ENCODE peak calls at places on chromosomes 11 and 22, in eight cellular contexts. B is transverse colon, Z is thoracic aorta, O is kidney epithelial cell, C is AG04450, I is mucosa of descending colon, Q is GM23338, M is fibroblast of lung. W is an unnamed sample.

GRCh38 chr11:104776501-104777170 is 121.6 kb downstream of the CASP12 start:
- DNase-seq in B (no peak), Z (no peak), O (peak), C (no peak), I (no peak), Q (no peak), M (no peak), W (no peak)

GRCh38 chr11:47478651-47479329 is 29.9 kb upstream of the RAPSN start:
- DNase-seq in B (no peak), Z (no peak), O (no peak), C (no peak), I (no peak), Q (no peak), M (no peak), W (no peak)

GRCh38 chr11:2699185-2699530 is 636 bp downstream of the KCNQ1OT1 start:
- DNase-seq in B (peak), Z (no peak), O (no peak), C (no peak), I (peak), Q (peak), M (no peak), W (no peak)

GRCh38 chr11:110984147-110984546 is 261.4 kb upstream of the POU2AF2 start:
- DNase-seq in B (no peak), Z (no peak), O (peak), C (peak), I (no peak), Q (no peak), M (peak), W (peak)

GRCh38 chr11:75714211-75714610 is 3.4 kb upstream of the MOGAT2 start:
- DNase-seq in B (peak), Z (no peak), O (no peak), C (no peak), I (peak), Q (no peak), M (no peak), W (no peak)

GRCh38 chr22:45877651-45878050 is 99.3 kb downstream of the WNT7B start:
- DNase-seq in B (no peak), Z (no peak), O (no peak), C (no peak), I (no peak), Q (no peak), M (no peak), W (no peak)

GRCh38 chr22:34055525-34056200 is 135.4 kb upstream of the LARGE1 start:
- DNase-seq in B (no peak), Z (no peak), O (no peak), C (no peak), I (peak), Q (peak), M (no peak), W (no peak)

GRCh38 chr22:33030923-33031525 is 27.2 kb downstream of the SYN3 start:
- DNase-seq in B (no peak), Z (no peak), O (no peak), C (no peak), I (no peak), Q (no peak), M (no peak), W (no peak)

GRCh38 chr11:92449780-92450179 is 225.2 kb downstream of the FAT3 start:
- DNase-seq in B (no peak), Z (no peak), O (no peak), C (no peak), I (no peak), Q (no peak), M (no peak), W (no peak)

GRCh38 chr11:57482782-57483569 is 22.6 kb downstream of the RTN4RL2 start:
- DNase-seq in B (peak), Z (no peak), O (no peak), C (no peak), I (peak), Q (peak), M (no peak), W (no peak)

GRCh38 chr11:45025716-45026492 is 75.2 kb upstream of the TP53I11 start:
- DNase-seq in B (peak), Z (no peak), O (no peak), C (no peak), I (peak), Q (peak), M (peak), W (no peak)

GRCh38 chr11:4543561-4543960 is 1.4 kb upstream of the OR52M1 start:
- DNase-seq in B (no peak), Z (no peak), O (no peak), C (no peak), I (no peak), Q (no peak), M (no peak), W (no peak)

GRCh38 chr11:9276571-9276970 is 11.4 kb upstream of the DENND5A start:
- DNase-seq in B (no peak), Z (no peak), O (no peak), C (no peak), I (no peak), Q (no peak), M (no peak), W (no peak)

GRCh38 chr11:113261709-113262475 is 52.5 kb upstream of the TTC12 start:
- DNase-seq in B (no peak), Z (no peak), O (no peak), C (no peak), I (no peak), Q (no peak), M (peak), W (no peak)

GRCh38 chr11:58719406-58720117 is 12.2 kb downstream of the GLYAT start:
- DNase-seq in B (no peak), Z (no peak), O (no peak), C (no peak), I (no peak), Q (peak), M (no peak), W (no peak)

GRCh38 chr11:121544956-121545355 is 92.2 kb upstream of the SORL1-AS1 start:
- DNase-seq in B (no peak), Z (no peak), O (no peak), C (no peak), I (no peak), Q (no peak), M (no peak), W (no peak)

GRCh38 chr11:75323609-75324008 is 27.9 kb downstream of the ARRB1 start:
- DNase-seq in B (peak), Z (no peak), O (no peak), C (no peak), I (peak), Q (no peak), M (no peak), W (no peak)

GRCh38 chr11:34313099-34313517 is 44.7 kb downstream of the ABTB2 start:
- DNase-seq in B (no peak), Z (no peak), O (no peak), C (no peak), I (no peak), Q (peak), M (no peak), W (no peak)

GRCh38 chr11:127273593-127274327 is 273.2 kb upstream of the KIRREL3 start:
- DNase-seq in B (no peak), Z (no peak), O (no peak), C (no peak), I (no peak), Q (no peak), M (no peak), W (no peak)

GRCh38 chr11:20762112-20762511 is 92.7 kb downstream of the NELL1 start:
- DNase-seq in B (no peak), Z (no peak), O (no peak), C (no peak), I (no peak), Q (no peak), M (no peak), W (no peak)

GRCh38 chr11:12411806-12412727 is 34.7 kb downstream of the PARVA start:
- DNase-seq in B (peak), Z (peak), O (peak), C (peak), I (peak), Q (peak), M (peak), W (peak)

GRCh38 chr11:117559698-117560097 is 232.0 kb downstream of the CEP164 start:
- DNase-seq in B (no peak), Z (no peak), O (no peak), C (no peak), I (no peak), Q (peak), M (no peak), W (no peak)

GRCh38 chr11:85737738-85738137 is 51.7 kb upstream of the CCDC89 start:
- DNase-seq in B (peak), Z (no peak), O (no peak), C (no peak), I (no peak), Q (no peak), M (no peak), W (no peak)

GRCh38 chr11:84437129-84438123 is 1151.3 kb upstream of the CCDC90B start:
- DNase-seq in B (peak), Z (no peak), O (no peak), C (no peak), I (peak), Q (peak), M (no peak), W (no peak)

GRCh38 chr11:2192435-2192834 is 20.8 kb upstream of the TH start:
- DNase-seq in B (no peak), Z (no peak), O (no peak), C (no peak), I (no peak), Q (no peak), M (no peak), W (no peak)

GRCh38 chr11:2797741-2798361 is 87.7 kb downstream of the CDKN1C start:
- DNase-seq in B (peak), Z (no peak), O (no peak), C (no peak), I (no peak), Q (no peak), M (no peak), W (no peak)

GRCh38 chr11:19577849-19578619 is 134.6 kb upstream of the NAV2 start:
- DNase-seq in B (peak), Z (peak), O (no peak), C (no peak), I (no peak), Q (no peak), M (peak), W (no peak)

GRCh38 chr11:97963528-97964331 is 1057.0 kb upstream of the CNTN5 start:
- DNase-seq in B (no peak), Z (no peak), O (no peak), C (no peak), I (no peak), Q (no peak), M (peak), W (no peak)

GRCh38 chr11:109993786-109994185 is 99.4 kb upstream of the ZC3H12C start:
- DNase-seq in B (no peak), Z (no peak), O (no peak), C (no peak), I (no peak), Q (no peak), M (no peak), W (no peak)

GRCh38 chr11:68503281-68503687 is 42.7 kb downstream of the PPP6R3 start:
- DNase-seq in B (no peak), Z (no peak), O (no peak), C (no peak), I (no peak), Q (no peak), M (peak), W (no peak)

GRCh38 chr11:6402561-6402981 is 12.3 kb downstream of the SMPD1 start:
- DNase-seq in B (peak), Z (no peak), O (no peak), C (no peak), I (peak), Q (no peak), M (no peak), W (no peak)

GRCh38 chr11:2399488-2400068 is 972 bp upstream of the TSSC4 start:
- DNase-seq in B (peak), Z (no peak), O (no peak), C (no peak), I (peak), Q (peak), M (peak), W (no peak)

GRCh38 chr11:130070109-130070828 is 575 bp downstream of the APLP2 start:
- DNase-seq in B (peak), Z (no peak), O (no peak), C (no peak), I (peak), Q (peak), M (peak), W (no peak)

GRCh38 chr11:12199231-12199948 is 89.0 kb downstream of the MICAL2 start:
- DNase-seq in B (peak), Z (no peak), O (no peak), C (no peak), I (peak), Q (no peak), M (no peak), W (no peak)

GRCh38 chr22:42385691-42386090 is 46.5 kb downstream of the NFAM1 start:
- DNase-seq in B (no peak), Z (no peak), O (no peak), C (no peak), I (no peak), Q (no peak), M (no peak), W (no peak)

GRCh38 chr11:57772562-57772961 is 11.0 kb downstream of the CTNND1 start:
- DNase-seq in B (no peak), Z (no peak), O (no peak), C (no peak), I (no peak), Q (no peak), M (no peak), W (no peak)

GRCh38 chr11:78063440-78064181 is at the start of gene THRSP:
- DNase-seq in B (no peak), Z (no peak), O (no peak), C (no peak), I (no peak), Q (no peak), M (no peak), W (no peak)

GRCh38 chr11:115739121-115739520 is 234.9 kb upstream of the CADM1 start:
- DNase-seq in B (no peak), Z (no peak), O (no peak), C (no peak), I (no peak), Q (peak), M (no peak), W (peak)

DNA sequence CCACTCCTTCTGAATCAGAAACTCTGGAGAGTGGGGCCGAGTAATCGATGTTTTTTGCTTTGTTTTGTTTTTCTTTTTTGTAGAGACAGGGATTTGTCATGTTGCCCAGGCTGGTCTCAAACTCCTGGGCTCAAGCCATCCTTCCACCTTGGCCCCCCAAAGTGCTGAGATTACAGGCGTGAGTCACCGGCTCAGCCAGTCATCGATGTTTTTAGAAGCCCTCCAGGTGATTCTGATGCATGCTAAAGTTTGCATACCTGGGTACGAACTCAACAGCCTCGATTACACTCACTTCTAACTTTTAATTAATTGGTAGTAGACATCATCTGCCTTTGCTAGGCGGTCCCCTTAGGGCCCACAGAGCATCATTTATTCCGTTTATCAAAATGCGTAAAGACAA is 50.3 kb downstream of the C11orf71 start:
- DNase-seq in B (no peak), Z (no peak), O (no peak), C (no peak), I (no peak), Q (no peak), M (no peak), W (no peak)
- TF ChIP-seq CTCF in B (no peak), Z (no peak), O (no peak), C (no peak), I (no peak), Q (no peak), M (no peak), W (no peak)

GRCh38 chr22:38881997-38882396 is 10.0 kb upstream of the CBX6 start:
- DNase-seq in B (no peak), Z (no peak), O (no peak), C (no peak), I (no peak), Q (no peak), M (no peak), W (no peak)

GRCh38 chr22:38879961-38880360 is 7.9 kb upstream of the CBX6 start:
- DNase-seq in B (no peak), Z (no peak), O (no peak), C (no peak), I (no peak), Q (no peak), M (no peak), W (no peak)

GRCh38 chr22:38882972-38883622 is 11.1 kb upstream of the CBX6 start:
- DNase-seq in B (no peak), Z (no peak), O (no peak), C (no peak), I (no peak), Q (no peak), M (no peak), W (no peak)

GRCh38 chr22:38882480-38882879 is 10.5 kb upstream of the CBX6 start:
- DNase-seq in B (no peak), Z (peak), O (no peak), C (no peak), I (no peak), Q (no peak), M (peak), W (no peak)

GRCh38 chr22:38881464-38881871 is 9.5 kb upstream of the CBX6 start:
- DNase-seq in B (peak), Z (no peak), O (no peak), C (peak), I (no peak), Q (no peak), M (peak), W (no peak)
- H3K4me3 ChIP-seq in B (no peak), Z (peak), O (no peak), C (peak), I (no peak), Q (no peak), M (no peak), W (no peak)

GRCh38 chr11:35784699-35785098 is 122.1 kb downstream of the TRIM44 start:
- DNase-seq in B (no peak), Z (no peak), O (no peak), C (no peak), I (no peak), Q (no peak), M (no peak), W (no peak)

GRCh38 chr11:35786188-35786587 is 123.6 kb downstream of the TRIM44 start:
- DNase-seq in B (no peak), Z (no peak), O (no peak), C (no peak), I (no peak), Q (no peak), M (peak), W (no peak)

GRCh38 chr11:35785287-35786167 is 123.0 kb downstream of the TRIM44 start:
- DNase-seq in B (no peak), Z (no peak), O (no peak), C (no peak), I (no peak), Q (no peak), M (no peak), W (no peak)

GRCh38 chr11:35786918-35787557 is 124.5 kb downstream of the TRIM44 start:
- DNase-seq in B (no peak), Z (no peak), O (no peak), C (peak), I (no peak), Q (no peak), M (peak), W (no peak)

DNA sequence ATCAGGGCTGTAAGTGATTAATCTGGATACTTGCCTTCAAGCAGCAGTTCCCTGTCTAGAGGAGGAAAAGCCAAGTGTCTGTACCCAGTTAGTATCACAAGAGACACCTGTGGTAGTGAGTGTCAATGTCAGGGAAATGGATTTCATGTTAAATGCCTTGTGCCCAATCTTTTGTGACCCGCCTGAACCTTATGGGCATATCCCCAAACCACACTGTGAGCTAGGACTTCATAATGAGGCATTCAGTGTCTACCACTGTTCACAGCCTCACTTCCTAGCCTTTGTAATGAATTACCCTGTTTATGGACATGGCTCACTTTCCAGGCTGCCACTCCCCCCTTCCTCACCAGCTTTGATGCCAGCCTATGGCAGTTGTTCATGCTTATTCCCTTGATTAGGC is 125.1 kb downstream of the TRIM44 start:
- DNase-seq in B (no peak), Z (no peak), O (no peak), C (no peak), I (no peak), Q (no peak), M (no peak), W (no peak)
- TF ChIP-seq CTCF in B (no peak), Z (no peak), O (no peak), C (no peak), I (no peak), Q (no peak), M (no peak), W (no peak)

GRCh38 chr22:37213218-37213855 is 1.1 kb upstream of the SSTR3 start:
- DNase-seq in B (no peak), Z (no peak), O (no peak), C (no peak), I (no peak), Q (no peak), M (no peak), W (no peak)

GRCh38 chr22:37211075-37211852 is 1.0 kb downstream of the SSTR3 start:
- DNase-seq in B (no peak), Z (no peak), O (no peak), C (no peak), I (no peak), Q (no peak), M (no peak), W (no peak)

GRCh38 chr22:37213941-37214340 is 1.7 kb upstream of the SSTR3 start:
- DNase-seq in B (no peak), Z (no peak), O (no peak), C (no peak), I (no peak), Q (no peak), M (no peak), W (no peak)

GRCh38 chr22:37211853-37212173 is 464 bp downstream of the SSTR3 start:
- DNase-seq in B (no peak), Z (no peak), O (no peak), C (no peak), I (no peak), Q (no peak), M (no peak), W (no peak)

GRCh38 chr22:37212174-37212906 is at the start of gene SSTR3:
- DNase-seq in B (no peak), Z (no peak), O (no peak), C (no peak), I (no peak), Q (peak), M (no peak), W (no peak)
- H3K4me3 ChIP-seq in B (no peak), Z (no peak), O (no peak), C (no peak), I (no peak), Q (peak), M (no peak), W (no peak)

GRCh38 chr11:35559949-35560348 is 34.5 kb upstream of the PAMR1 start:
- DNase-seq in B (no peak), Z (no peak), O (no peak), C (no peak), I (no peak), Q (no peak), M (no peak), W (no peak)

GRCh38 chr11:35555238-35555887 is 29.9 kb upstream of the PAMR1 start:
- DNase-seq in B (no peak), Z (no peak), O (no peak), C (no peak), I (no peak), Q (no peak), M (peak), W (no peak)

GRCh38 chr11:35554491-35555237 is 29.2 kb upstream of the PAMR1 start:
- DNase-seq in B (no peak), Z (no peak), O (no peak), C (no peak), I (no peak), Q (peak), M (no peak), W (no peak)

GRCh38 chr11:35553831-35554230 is 28.4 kb upstream of the PAMR1 start:
- DNase-seq in B (no peak), Z (no peak), O (no peak), C (peak), I (no peak), Q (no peak), M (peak), W (no peak)

GRCh38 chr11:35558468-35558867 is 33.1 kb upstream of the PAMR1 start:
- DNase-seq in B (no peak), Z (no peak), O (no peak), C (no peak), I (no peak), Q (no peak), M (peak), W (no peak)
- TF ChIP-seq CTCF in B (no peak), Z (peak), O (no peak), C (peak), I (no peak), Q (no peak), M (no peak), W (no peak)